ENCODE peak calls at places on chromosomes 16 and 17, in eight cellular contexts. M is WTC11; T is activated CD4-positive, alpha-beta T cell treated with anti-CD3 and anti-CD28 coated beads for 48 hours; E is activated naive CD8-positive, alpha-beta T cell treated with anti-CD3 and anti-CD28 coated beads for 36 hours; Z is NCI-H1694; P is SJSA1; V is NCI-H510A treated with DMSO at 0.1 percent for 48 hours; F is iPS-NIHi11. O is an unnamed sample.

GRCh38 chr16:57276596-57276995 is 7.9 kb downstream of the PLLP start:
- DNase-seq in T (no peak), Z (no peak), M (no peak), P (no peak), F (no peak), V (no peak), E (no peak), O (no peak)

GRCh38 chr17:39927928-39928867 is 666 bp downstream of the LRRC3C start:
- DNase-seq in T (peak), Z (no peak), V (no peak), F (peak), M (peak), E (peak), P (no peak), O (no peak)

GRCh38 chr17:60391419-60392041 is 403 bp downstream of the USP32 start:
- DNase-seq in M (peak), F (peak), P (no peak), T (no peak), Z (no peak), E (no peak), V (peak), O (no peak)

GRCh38 chr17:20999841-21000532 is 42.8 kb downstream of the USP22 start:
- DNase-seq in M (no peak), E (no peak), F (no peak), Z (no peak), V (no peak), P (no peak), T (no peak), O (no peak)

GRCh38 chr16:50273888-50274770 is 7.8 kb downstream of the ADCY7 start:
- DNase-seq in T (peak), P (no peak), Z (no peak), E (peak), F (peak), V (no peak), M (no peak), O (peak)

GRCh38 chr16:87410530-87410929 is 18.4 kb downstream of the MAP1LC3B start:
- DNase-seq in V (no peak), Z (no peak), E (no peak), M (no peak), P (no peak), F (no peak), T (no peak), O (no peak)

GRCh38 chr17:50079334-50080095 is 15.6 kb upstream of the PDK2 start:
- DNase-seq in P (peak), V (peak), F (peak), Z (peak), E (no peak), M (peak), T (peak), O (no peak)

GRCh38 chr17:41535764-41536481 is 7.8 kb upstream of the KRT19 start:
- DNase-seq in P (no peak), E (no peak), Z (no peak), M (no peak), T (no peak), V (no peak), F (no peak), O (no peak)

O was measured in activated T-helper 1 cell treated with anti-CD3 and anti-CD28 coated beads, Interleukin-12 subunit alpha, Interleukin-12 subunit beta, Interleukin-2, Interleukin-4 antibody, amounts not matched to agents 30 ng/mL and 10 ng/mL and 1 ng/mL, durations not matched to agents 14 hours and 24 hours and 36 hours.